ENCODE peak calls at places on chromosomes 2 and 18, in ten cellular contexts. Y, H, P, U, A, J, B, L, V and D are unnamed samples. For H3K36me3 and H3K27me3, the result is how much of the 10 kb centered on the place peaks cover.

GRCh38 chr2:171924170-171924942 is 2.1 kb downstream of the HAT1 start:
- DNase-seq in Y (no peak), H (no peak), P (no peak), U (peak), A (no peak), J (no peak), B (no peak), L (no peak), V (no peak), D (no peak)

GRCh38 chr2:172181840-172182239 is 79.1 kb upstream of the DLX2 start:
- DNase-seq in Y (no peak), H (no peak), P (no peak), U (peak), A (peak), J (no peak), B (no peak), L (peak), V (no peak), D (peak)

GRCh38 chr2:165794520-165794882 is 454 bp upstream of the GALNT3 start:
- DNase-seq in Y (peak), H (peak), P (peak), U (peak), A (peak), J (no peak), B (peak), L (no peak), V (peak), D (peak)

GRCh38 chr2:45000921-45001628 is 8.2 kb downstream of the SIX2 start:
- DNase-seq in Y (no peak), H (no peak), P (no peak), U (peak), A (peak), J (no peak), B (peak), L (no peak), V (peak), D (peak)

GRCh38 chr2:198517961-198518360 is 713.6 kb downstream of the PLCL1 start:
- DNase-seq in Y (no peak), H (no peak), P (no peak), U (no peak), A (no peak), J (no peak), B (no peak), L (no peak), V (no peak), D (no peak)

GRCh38 chr2:97936199-97936598 is 59.5 kb downstream of the TMEM131 start:
- DNase-seq in Y (no peak), H (no peak), P (no peak), U (peak), A (peak), J (no peak), B (no peak), L (peak), V (peak), D (peak)

GRCh38 chr2:218722876-218723477 is 12.3 kb downstream of the TTLL4 start:
- DNase-seq in Y (no peak), H (no peak), P (no peak), U (peak), A (no peak), J (no peak), B (no peak), L (no peak), V (no peak), D (no peak)

GRCh38 chr18:11387880-11388279 is 221.5 kb upstream of the SLC35G4 start:
- DNase-seq in Y (no peak), H (no peak), P (peak), U (peak), A (peak), J (peak), B (peak), L (no peak), V (peak), D (peak)

GRCh38 chr2:43212216-43212828 is 14.1 kb downstream of the ZFP36L2 start:
- DNase-seq in Y (no peak), H (no peak), P (no peak), U (no peak), A (no peak), J (no peak), B (no peak), L (no peak), V (no peak), D (no peak)

GRCh38 chr18:364221-364620 is 96.4 kb upstream of the THOC1 start:
- DNase-seq in Y (no peak), H (no peak), P (no peak), U (no peak), A (no peak), J (no peak), B (no peak), L (no peak), V (no peak), D (no peak)

GRCh38 chr2:220394433-220394832 is 767.0 kb downstream of the SLC4A3 start:
- DNase-seq in Y (no peak), H (no peak), P (peak), U (no peak), A (no peak), J (no peak), B (peak), L (no peak), V (peak), D (no peak)

GRCh38 chr2:169623224-169623623 is 39.1 kb downstream of the PPIG start:
- DNase-seq in Y (no peak), H (no peak), P (no peak), U (no peak), A (no peak), J (no peak), B (no peak), L (no peak), V (no peak), D (no peak)

GRCh38 chr2:118987886-118988285 is 45.9 kb downstream of the MARCO start:
- DNase-seq in Y (peak), H (no peak), P (no peak), U (no peak), A (no peak), J (peak), B (no peak), L (no peak), V (no peak), D (no peak)

GRCh38 chr2:235773188-235773928 is 279.5 kb downstream of the AGAP1 start:
- DNase-seq in Y (no peak), H (no peak), P (no peak), U (peak), A (peak), J (no peak), B (no peak), L (no peak), V (no peak), D (peak)

GRCh38 chr2:241748468-241749256 is 14.2 kb downstream of the D2HGDH start:
- DNase-seq in Y (no peak), H (no peak), P (no peak), U (no peak), A (no peak), J (no peak), B (no peak), L (no peak), V (no peak), D (no peak)
- H3K36me3 ChIP-seq in Y (under half), H (under half), P (under half), U (under half), A (under half), J (under half), B (under half), L (half or more), V (under half), D (under half)

GRCh38 chr18:23237524-23238151 is 102.4 kb downstream of the CABLES1 start:
- DNase-seq in Y (peak), H (no peak), P (peak), U (peak), A (peak), J (peak), B (peak), L (no peak), V (no peak), D (peak)
- H3K4me3 ChIP-seq in Y (peak), H (peak), P (peak), U (no peak), A (no peak), J (peak), B (no peak), L (no peak), V (no peak), D (no peak)

GRCh38 chr2:63051795-63052333 is 1.2 kb downstream of the OTX1 start:
- DNase-seq in Y (no peak), H (no peak), P (no peak), U (peak), A (peak), J (no peak), B (no peak), L (no peak), V (no peak), D (peak)

GRCh38 chr2:63049291-63050185 is 1.1 kb upstream of the OTX1 start:
- DNase-seq in Y (no peak), H (no peak), P (no peak), U (peak), A (peak), J (no peak), B (no peak), L (no peak), V (no peak), D (peak)

GRCh38 chr2:63050186-63050915 is at the start of gene OTX1:
- DNase-seq in Y (peak), H (peak), P (no peak), U (peak), A (peak), J (no peak), B (peak), L (no peak), V (peak), D (peak)

GRCh38 chr2:63052411-63053234 is 2.0 kb downstream of the OTX1 start:
- DNase-seq in Y (no peak), H (no peak), P (no peak), U (peak), A (peak), J (no peak), B (no peak), L (no peak), V (no peak), D (peak)

GRCh38 chr2:63050916-63051794 is 525 bp downstream of the OTX1 start:
- DNase-seq in Y (no peak), H (no peak), P (no peak), U (peak), A (peak), J (no peak), B (no peak), L (no peak), V (peak), D (peak)
- H3K27me3 ChIP-seq in Y (half or more), H (half or more), P (half or more), U (half or more), A (half or more), J (under half), B (half or more), L (half or more), V (under half), D (half or more)

DNA sequence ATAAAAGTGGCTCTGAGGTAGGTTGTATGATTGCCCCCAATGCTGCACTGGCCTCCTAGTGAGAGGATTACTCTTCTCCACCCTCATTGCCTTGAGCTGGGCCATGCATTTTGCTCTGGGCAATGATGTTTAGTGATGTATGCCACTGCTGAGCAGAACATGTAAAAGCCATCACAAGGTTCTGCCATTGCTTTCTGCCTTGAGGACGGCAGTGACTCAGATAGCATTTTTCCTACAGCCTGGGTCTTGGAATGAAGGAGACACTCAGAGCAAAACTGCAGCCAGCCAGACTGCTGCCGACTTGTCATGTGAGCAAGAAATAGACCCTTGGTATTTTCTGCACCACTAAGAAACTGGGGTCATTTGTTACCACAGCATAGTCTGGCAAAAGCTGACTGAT is 27.7 kb downstream of the GPATCH11 start:
- DNase-seq in Y (no peak), H (no peak), P (no peak), U (peak), A (no peak), J (no peak), B (no peak), L (no peak), V (no peak), D (no peak)
- H3K36me3 ChIP-seq in Y (half or more), H (under half), P (half or more), U (under half), A (under half), J (under half), B (under half), L (under half), V (under half), D (under half)